ENCODE peak calls at places on chromosomes 12 and 14, in ten cellular contexts. D is hepatocyte, T is GM23338, Y is A673, J is fibroblast of lung, Z is HepG2, N is MM.1S, B is DND-41, I is PC-3, H is GM12878. F is an unnamed sample. For H3K4me1, the result is how much of the 10 kb centered on the place peaks cover.

GRCh38 chr14:105855246-105855892 is 329.0 kb downstream of the TMEM121 start:
- DNase-seq in I (no peak), B (peak), T (no peak), Y (no peak), D (no peak), H (no peak), J (no peak), N (no peak), Z (no peak), F (no peak)

GRCh38 chr12:92640686-92641085 is 62.1 kb upstream of the PLEKHG7 start:
- DNase-seq in Y (no peak), T (no peak), I (no peak), Z (no peak), J (peak), D (no peak), B (no peak), N (no peak), H (no peak), F (no peak)

GRCh38 chr12:109888179-109889020 is 8.1 kb upstream of the GLTP start:
- DNase-seq in N (no peak), T (no peak), J (peak), D (no peak), Y (no peak), H (peak), Z (no peak), I (peak), B (no peak), F (no peak)

GRCh38 chr14:61264022-61264571 is 17.0 kb downstream of the TMEM30B start:
- DNase-seq in Y (no peak), T (no peak), D (peak), B (no peak), Z (no peak), J (no peak), I (peak), N (no peak), H (no peak), F (no peak)

GRCh38 chr12:33267641-33268040 is 172.0 kb downstream of the SYT10 start:
- DNase-seq in D (no peak), J (no peak), N (no peak), I (no peak), Y (no peak), T (no peak), Z (no peak), H (no peak), B (no peak), F (no peak)

GRCh38 chr12:9761407-9761736 is 671 bp upstream of the CD69 start:
- DNase-seq in Z (no peak), N (no peak), D (no peak), Y (no peak), H (no peak), B (no peak), T (no peak), J (no peak), I (no peak), F (no peak)

GRCh38 chr14:76867536-76868452 is 41.6 kb downstream of the LRRC74A start:
- DNase-seq in J (no peak), Z (no peak), N (no peak), B (peak), I (no peak), Y (peak), H (no peak), T (no peak), D (no peak), F (no peak)

GRCh38 chr12:46110928-46111699 is 120.7 kb upstream of the SCAF11 start:
- DNase-seq in H (no peak), I (no peak), B (no peak), J (no peak), N (peak), Y (no peak), Z (peak), T (no peak), D (no peak), F (no peak)

GRCh38 chr12:92989715-92990484 is 60.8 kb upstream of the EEA1 start:
- DNase-seq in D (no peak), Y (no peak), N (no peak), T (no peak), Z (peak), I (no peak), H (no peak), B (no peak), J (no peak), F (no peak)

GRCh38 chr14:101209594-101209993 is 306.1 kb upstream of the RTL1 start:
- DNase-seq in Y (no peak), N (no peak), I (no peak), B (peak), T (no peak), H (no peak), J (no peak), Z (no peak), D (no peak), F (no peak)

GRCh38 chr12:122437656-122438121 is 15.2 kb upstream of the CLIP1 start:
- DNase-seq in J (peak), I (peak), B (no peak), Z (no peak), H (no peak), T (no peak), D (no peak), Y (peak), N (no peak), F (no peak)

GRCh38 chr14:20692111-20692751 is 3.7 kb downstream of the ANG start:
- DNase-seq in D (no peak), N (no peak), H (no peak), T (no peak), J (no peak), B (no peak), Z (no peak), Y (no peak), I (no peak), F (no peak)

GRCh38 chr14:90599748-90600507 is 203.1 kb downstream of the CALM1 start:
- DNase-seq in B (no peak), I (peak), T (no peak), N (no peak), H (no peak), D (peak), Z (peak), Y (peak), J (peak), F (no peak)

GRCh38 chr12:6700646-6701051 is at the start of gene PIANP:
- DNase-seq in T (peak), D (peak), Z (no peak), B (no peak), Y (no peak), J (no peak), I (no peak), H (no peak), N (no peak), F (peak)

GRCh38 chr14:34234258-34234657 is 227.8 kb downstream of the SPTSSA start:
- DNase-seq in T (no peak), Y (no peak), J (no peak), B (no peak), N (no peak), H (no peak), I (no peak), D (no peak), Z (no peak), F (no peak)

GRCh38 chr14:65469903-65470302 is 57.4 kb downstream of the FUT8 start:
- DNase-seq in N (no peak), H (no peak), Y (no peak), J (no peak), Z (no peak), B (no peak), T (peak), D (no peak), I (no peak), F (no peak)

GRCh38 chr12:93323625-93324165 is 54.0 kb upstream of the NUDT4 start:
- DNase-seq in T (no peak), J (peak), I (peak), B (no peak), H (no peak), N (no peak), Z (no peak), D (no peak), Y (no peak), F (no peak)

GRCh38 chr12:4824415-4824814 is 85.3 kb upstream of the KCNA1 start:
- DNase-seq in N (no peak), Z (no peak), T (no peak), D (peak), I (peak), Y (no peak), H (no peak), B (no peak), J (peak), F (no peak)

GRCh38 chr14:64880382-64881121 is 845 bp upstream of the SPTB start:
- DNase-seq in N (peak), D (peak), H (no peak), Z (no peak), B (peak), J (no peak), I (peak), Y (peak), T (peak), F (peak)

GRCh38 chr14:105485720-105486332 is 860 bp upstream of the CRIP1 start:
- DNase-seq in N (no peak), B (peak), Y (peak), J (no peak), H (no peak), D (peak), T (peak), Z (peak), I (peak), F (peak)

GRCh38 chr14:31090872-31091764 is 64.9 kb upstream of the STRN3 start:
- DNase-seq in D (peak), T (no peak), B (no peak), N (no peak), Y (no peak), I (peak), J (peak), H (no peak), Z (peak), F (no peak)

GRCh38 chr12:95184119-95184518 is 33.1 kb downstream of the FGD6 start:
- DNase-seq in T (no peak), Z (no peak), N (no peak), D (no peak), Y (no peak), J (no peak), B (no peak), I (no peak), H (no peak), F (no peak)

GRCh38 chr12:5648692-5649338 is 216.9 kb downstream of the NTF3 start:
- DNase-seq in Y (peak), H (no peak), D (peak), I (peak), B (no peak), J (peak), N (peak), T (peak), Z (peak), F (peak)

GRCh38 chr12:122124370-122124769 is 45.8 kb downstream of the MLXIP start:
- DNase-seq in Z (no peak), T (no peak), N (no peak), H (no peak), D (no peak), J (no peak), Y (no peak), B (no peak), I (no peak), F (peak)

GRCh38 chr12:116697305-116698130 is 40.4 kb downstream of the SPRING1 start:
- DNase-seq in J (peak), T (peak), I (peak), H (no peak), B (peak), Y (peak), N (no peak), D (peak), Z (peak), F (peak)

GRCh38 chr12:90940872-90941499 is 14.0 kb downstream of the CCER1 start:
- DNase-seq in T (peak), N (peak), J (peak), I (peak), D (peak), H (no peak), B (no peak), Z (peak), Y (peak), F (peak)

GRCh38 chr12:116455540-116456306 is 103.5 kb upstream of the MAP1LC3B2 start:
- DNase-seq in Z (no peak), T (peak), I (peak), H (no peak), N (no peak), J (peak), B (no peak), Y (peak), D (peak), F (peak)

GRCh38 chr14:48628870-48629269 is 953.5 kb upstream of the MDGA2 start:
- DNase-seq in Y (no peak), B (no peak), H (no peak), D (no peak), Z (no peak), J (no peak), N (no peak), T (no peak), I (no peak), F (no peak)

GRCh38 chr14:37819155-37820015 is 224.0 kb downstream of the TTC6 start:
- DNase-seq in D (no peak), H (no peak), B (no peak), J (peak), I (peak), Z (peak), N (no peak), T (peak), Y (no peak), F (no peak)

GRCh38 chr14:81311816-81312215 is 88.3 kb downstream of the STON2 start:
- DNase-seq in N (no peak), H (no peak), T (no peak), B (no peak), I (no peak), D (no peak), Y (no peak), J (peak), Z (no peak), F (no peak)

GRCh38 chr12:42679402-42679801 is 89.9 kb upstream of the PRICKLE1 start:
- DNase-seq in N (peak), B (no peak), H (no peak), J (peak), Y (no peak), T (no peak), D (peak), I (peak), Z (no peak), F (no peak)

GRCh38 chr14:70804556-70805162 is 4.7 kb downstream of the MAP3K9 start:
- DNase-seq in I (peak), B (no peak), J (peak), T (peak), D (no peak), H (no peak), Y (no peak), N (no peak), Z (no peak), F (no peak)

GRCh38 chr14:104600805-104601204 is 3.8 kb downstream of the TMEM179 start:
- DNase-seq in J (no peak), B (no peak), Y (no peak), N (no peak), D (no peak), H (no peak), I (no peak), T (no peak), Z (no peak), F (no peak)

GRCh38 chr12:71994715-71995114 is 56.1 kb downstream of the TPH2 start:
- DNase-seq in Z (no peak), J (no peak), B (no peak), H (no peak), N (no peak), Y (no peak), I (no peak), D (no peak), T (no peak), F (no peak)

GRCh38 chr12:132831771-132832170 is 3.1 kb upstream of the GOLGA3 start:
- DNase-seq in J (no peak), B (no peak), I (no peak), N (no peak), Z (no peak), D (no peak), T (no peak), H (no peak), Y (no peak), F (no peak)

DNA sequence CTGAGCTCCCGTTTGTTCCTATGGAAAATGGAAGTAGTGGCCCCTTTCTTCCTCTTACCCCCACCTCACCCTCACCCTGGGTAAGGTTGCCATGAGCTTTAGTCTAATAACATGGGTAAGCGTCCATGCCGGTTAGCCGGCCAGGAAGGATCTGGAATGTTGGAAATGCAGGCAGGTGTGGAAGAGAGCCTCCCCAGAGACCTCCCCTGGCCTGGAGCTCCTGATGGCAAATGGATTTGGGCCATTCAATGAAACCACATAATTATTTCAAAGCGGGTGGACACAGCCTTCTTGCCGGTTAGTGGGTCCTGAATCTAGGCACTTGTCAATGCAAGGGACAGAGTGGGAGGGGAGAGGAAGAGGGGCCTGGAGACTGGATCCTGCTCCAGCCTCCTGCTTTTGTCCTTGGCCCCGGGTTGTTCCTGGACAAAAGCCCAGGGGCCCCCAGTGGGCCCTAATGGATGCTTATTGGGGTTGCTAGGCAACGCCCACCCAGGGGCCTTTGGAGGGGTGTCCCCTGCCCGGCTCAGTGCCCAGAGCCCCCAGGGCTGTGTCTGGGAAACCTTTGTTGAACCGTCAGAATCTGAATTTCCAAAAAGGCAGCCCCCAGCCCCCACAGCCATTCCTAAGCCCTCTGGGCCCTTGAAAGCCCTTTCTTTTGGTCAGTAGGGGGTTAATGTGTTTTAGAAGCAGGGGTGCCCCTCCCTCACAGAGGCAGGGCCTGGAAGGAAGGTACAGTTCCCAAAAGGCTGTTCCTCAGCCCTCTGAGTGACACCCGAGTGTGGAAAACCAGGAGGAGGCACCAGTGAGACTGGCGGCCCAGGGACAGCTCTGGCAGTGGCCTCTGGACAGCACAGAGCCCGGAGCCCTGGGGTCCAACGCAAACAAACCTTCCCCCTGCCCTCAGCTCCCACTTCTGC is 19.0 kb downstream of the HHIPL1 start:
- DNase-seq in I (no peak), D (no peak), T (peak), B (no peak), Z (no peak), Y (no peak), J (no peak), H (no peak), N (no peak), F (peak)
- TF ChIP-seq EZH2 in I (no peak), D (no peak), T (no peak), B (no peak), Z (no peak), Y (no peak), J (no peak), H (no peak), N (no peak), F (no peak)

DNA sequence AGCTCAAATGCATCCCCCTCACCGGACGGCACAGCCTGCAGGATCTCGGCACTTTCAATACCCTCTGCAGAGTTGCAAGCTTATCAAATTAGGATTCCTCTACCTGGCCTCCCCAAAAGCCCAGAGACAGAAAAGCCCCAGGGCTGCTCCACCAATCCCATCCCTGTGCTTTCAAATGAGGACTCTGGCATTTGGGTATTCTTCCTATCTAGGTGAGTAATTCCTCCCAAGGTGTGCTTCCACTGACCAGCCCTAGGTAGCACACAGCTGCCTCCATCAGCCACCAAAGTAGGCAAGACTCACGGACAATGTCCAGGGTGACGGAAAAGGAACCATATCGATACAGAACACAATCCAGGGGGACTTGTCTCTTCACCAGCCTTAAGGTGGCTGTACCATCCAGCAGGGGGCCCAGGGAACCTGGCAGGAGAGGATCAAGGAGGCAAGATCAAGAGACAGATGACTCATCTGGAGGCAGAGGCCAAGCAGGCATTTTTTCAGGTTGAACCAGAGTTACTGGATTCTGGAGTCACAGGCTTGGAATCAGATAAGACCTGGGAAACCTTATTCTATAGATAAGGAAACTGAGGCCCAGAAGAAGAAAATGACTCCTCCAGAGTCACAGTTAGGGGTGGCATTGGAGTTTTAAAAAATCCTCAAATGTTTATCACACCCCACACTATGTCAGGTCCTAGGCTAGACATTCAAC is 9.9 kb downstream of the PMEL start:
- DNase-seq in Y (no peak), T (peak), Z (peak), J (peak), N (no peak), B (peak), H (no peak), I (peak), D (peak), F (no peak)
- TF ChIP-seq CTCF in Y (no peak), T (peak), Z (peak), J (peak), N (no peak), B (peak), H (peak), I (peak), D (peak), F (no peak)

DNA sequence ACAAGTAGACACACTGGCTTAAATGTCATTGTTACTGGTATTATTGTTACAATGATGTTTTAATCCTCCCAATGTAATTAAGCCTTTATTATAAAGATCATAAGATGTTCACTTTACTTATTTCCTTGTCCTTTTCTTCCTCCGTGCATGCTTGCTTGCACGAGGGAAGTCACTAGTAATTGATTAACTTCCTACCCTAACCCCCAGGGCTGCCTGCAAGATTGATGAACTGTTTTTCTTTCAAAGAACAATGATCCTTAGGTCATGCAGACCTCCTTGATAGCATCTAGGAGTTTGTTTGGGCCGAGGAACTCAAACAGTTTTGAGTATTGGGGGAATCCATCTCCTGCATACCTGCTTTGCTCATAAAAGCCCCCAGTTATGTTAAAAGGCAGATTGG is 43.0 kb downstream of the GLRX5 start:
- DNase-seq in Y (no peak), Z (no peak), I (no peak), H (no peak), N (no peak), B (no peak), T (no peak), D (no peak), J (no peak), F (no peak)
- H3K4me1 ChIP-seq in Y (under half), Z (under half), I (under half), H (under half), N (under half), B (under half), T (under half), D (under half), J (under half), F (under half)

DNA sequence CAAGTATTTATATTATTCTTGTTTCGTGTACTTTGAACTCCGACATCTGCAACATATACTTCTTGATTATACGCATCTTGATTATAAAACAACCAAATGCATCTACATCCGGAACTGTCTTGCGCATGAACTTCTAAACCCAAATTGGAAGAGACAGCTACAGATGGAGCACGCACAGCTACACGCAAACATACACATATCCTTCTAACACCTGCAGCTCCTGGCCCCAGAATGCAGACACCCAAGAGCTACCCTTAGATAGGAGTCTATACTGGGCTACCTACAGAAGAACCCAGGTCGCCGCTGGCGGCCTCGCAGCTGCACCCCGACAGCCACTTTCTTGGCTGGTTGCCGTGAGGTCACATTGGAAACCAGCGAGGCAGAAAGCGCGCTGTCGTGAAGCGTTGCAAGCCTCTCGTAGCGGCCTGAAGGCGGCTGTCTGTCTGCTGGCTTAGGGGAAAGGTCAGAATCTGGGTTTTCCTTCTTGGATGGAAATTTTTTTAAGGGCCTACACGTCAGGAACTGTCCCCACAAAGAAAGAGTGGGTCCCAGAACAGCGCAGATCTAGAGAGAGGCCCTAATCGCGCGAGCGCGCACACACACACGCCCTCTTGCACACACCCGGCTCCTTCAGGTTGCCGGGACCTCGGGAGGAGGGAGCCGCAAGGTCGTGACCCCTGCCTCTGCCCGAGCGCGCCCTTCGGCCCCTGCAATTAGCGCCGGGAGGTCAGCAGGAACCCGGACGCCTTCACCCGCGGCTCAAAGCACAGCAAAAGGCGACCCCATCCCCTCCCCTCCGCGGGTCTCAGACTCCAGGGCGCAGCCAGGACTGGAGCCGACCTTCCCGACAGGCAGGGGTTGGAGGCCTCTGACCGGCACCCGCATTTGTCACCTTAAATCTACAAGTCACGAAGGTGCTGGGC is 17.0 kb downstream of the TBX3 start:
- DNase-seq in T (peak), B (no peak), Y (no peak), I (peak), D (peak), N (no peak), J (no peak), Z (peak), H (no peak), F (peak)
- TF ChIP-seq EZH2 in T (peak), B (no peak), Y (no peak), I (no peak), D (no peak), N (no peak), J (no peak), Z (no peak), H (no peak), F (peak)

F was measured in neural progenitor cell.